ENCODE peak calls at places on chromosomes 1 and 21, in nine cellular contexts. X is choroid plexus epithelial cell, R is sigmoid colon, U is AG09309, G is OCI-LY7, N is Panc1, J is heart right ventricle, V is mammary epithelial cell, Y is glutamatergic neuron. P is an unnamed sample.

GRCh38 chr1:155272466-155273133 is 704 bp downstream of the CLK2 start:
- DNase-seq in U (no peak), N (no peak), J (no peak), V (peak; percentile 66), G (no peak), R (no peak), Y (no peak), X (peak; percentile 79), P (peak; percentile 37)

GRCh38 chr1:117683571-117684285 is 77.9 kb downstream of the TENT5C start:
- DNase-seq in G (peak; percentile 73), J (no peak), U (peak; percentile 25), V (no peak), N (no peak), X (peak; percentile 10), Y (no peak), R (no peak), P (peak; percentile 40)

GRCh38 chr21:35324372-35325220 is 275.5 kb upstream of the RUNX1 start:
- DNase-seq in X (peak; percentile 80), U (peak; percentile 57), J (no peak), Y (no peak), N (no peak), G (no peak), V (peak; percentile 39), R (peak; percentile 81), P (peak; percentile 71)

GRCh38 chr1:208242829-208243521 is 1.2 kb downstream of the PLXNA2 start:
- DNase-seq in U (no peak), G (no peak), V (peak; percentile 45), N (no peak), R (peak; percentile 65), X (no peak), Y (peak; percentile 70), J (no peak), P (no peak)

GRCh38 chr1:196660272-196660671 is 8.4 kb downstream of the CFH start:
- DNase-seq in X (no peak), Y (no peak), N (no peak), U (no peak), V (no peak), R (no peak), J (no peak), G (no peak), P (no peak)

GRCh38 chr1:229431270-229432115 is 2.4 kb downstream of the ACTA1 start:
- DNase-seq in N (no peak), R (no peak), X (no peak), G (no peak), V (no peak), J (no peak), U (no peak), Y (no peak), P (no peak)

GRCh38 chr1:202788800-202789199 is 19.4 kb downstream of the KDM5B start:
- DNase-seq in Y (no peak), N (no peak), J (no peak), V (no peak), X (no peak), U (no peak), G (no peak), R (no peak), P (no peak)

GRCh38 chr1:145878724-145879123 is 6.9 kb downstream of the ANKRD35 start:
- DNase-seq in Y (no peak), N (no peak), G (no peak), X (peak; percentile 55), V (peak; percentile 56), J (no peak), R (no peak), U (no peak), P (no peak)

GRCh38 chr1:153778051-153778823 is 3.0 kb downstream of the SLC27A3 start:
- DNase-seq in Y (no peak), R (no peak), G (no peak), J (no peak), V (no peak), N (no peak), X (no peak), U (no peak), P (no peak)

GRCh38 chr21:14888202-14888601 is 176.6 kb downstream of the NRIP1 start:
- DNase-seq in U (no peak), V (no peak), G (no peak), X (no peak), J (no peak), N (no peak), R (no peak), Y (no peak), P (no peak)

GRCh38 chr21:26739189-26739588 is 106.0 kb downstream of the ADAMTS1 start:
- DNase-seq in N (no peak), G (no peak), J (no peak), X (peak; percentile 82), Y (no peak), U (no peak), V (no peak), R (no peak), P (no peak)

GRCh38 chr1:34013958-34014737 is 150.3 kb downstream of the HMGB4 start:
- DNase-seq in V (no peak), R (no peak), G (no peak), X (no peak), U (no peak), J (peak; percentile 36), N (peak; percentile 8), Y (peak; percentile 64), P (no peak)

GRCh38 chr21:45142916-45143315 is 68.5 kb downstream of the ADARB1 start:
- DNase-seq in N (no peak), X (no peak), U (no peak), V (no peak), Y (no peak), J (no peak), G (no peak), R (peak; percentile 51), P (no peak)

GRCh38 chr1:36557041-36558000 is 74.6 kb upstream of the CSF3R start:
- DNase-seq in G (no peak), J (no peak), X (no peak), R (no peak), N (no peak), U (no peak), V (no peak), Y (no peak), P (no peak)

DNA sequence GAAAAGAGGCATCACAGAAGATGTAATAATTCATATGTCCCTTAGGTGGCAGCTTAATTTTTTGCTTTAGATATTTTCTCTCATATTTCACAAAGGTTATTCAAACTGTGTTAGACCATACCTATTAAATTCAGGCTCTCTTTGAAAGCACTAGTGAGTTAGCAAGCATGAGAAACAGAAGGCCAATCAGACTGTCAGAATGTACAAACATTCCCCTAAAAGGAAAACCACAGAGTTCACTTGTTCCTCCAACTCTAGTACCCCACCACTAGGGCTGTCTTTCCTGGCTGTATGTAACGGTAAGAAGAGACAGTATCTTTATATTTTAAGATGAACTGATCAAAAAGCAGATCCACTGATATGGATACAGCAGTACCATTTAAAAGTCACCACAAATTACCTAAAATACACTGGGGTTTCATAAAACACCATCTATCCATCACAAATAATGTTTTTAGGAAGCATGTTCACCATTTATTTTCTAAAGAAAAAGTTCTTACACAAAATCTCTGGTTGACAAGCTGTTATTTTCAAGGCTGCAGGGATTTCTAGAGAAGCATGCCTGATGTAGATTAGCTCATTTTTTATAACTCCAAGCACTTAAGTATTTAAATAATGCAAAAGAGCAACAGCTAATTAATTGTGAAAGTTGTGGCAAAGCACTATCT is 1.8 kb downstream of the ARPC5 start:
- DNase-seq in Y (no peak), N (peak; percentile 56), V (peak; percentile 77), U (peak; percentile 77), G (peak; percentile 75), J (no peak), R (no peak), X (peak; percentile 96), P (peak; percentile 76)
- TF ChIP-seq CTCF in Y (peak; percentile 74), N (peak; percentile 66), V (peak; percentile 49), U (peak; percentile 53), G (peak; percentile 87), J (peak; percentile 39), R (peak; percentile 49), X (peak; percentile 51), P (peak; percentile 59)

DNA sequence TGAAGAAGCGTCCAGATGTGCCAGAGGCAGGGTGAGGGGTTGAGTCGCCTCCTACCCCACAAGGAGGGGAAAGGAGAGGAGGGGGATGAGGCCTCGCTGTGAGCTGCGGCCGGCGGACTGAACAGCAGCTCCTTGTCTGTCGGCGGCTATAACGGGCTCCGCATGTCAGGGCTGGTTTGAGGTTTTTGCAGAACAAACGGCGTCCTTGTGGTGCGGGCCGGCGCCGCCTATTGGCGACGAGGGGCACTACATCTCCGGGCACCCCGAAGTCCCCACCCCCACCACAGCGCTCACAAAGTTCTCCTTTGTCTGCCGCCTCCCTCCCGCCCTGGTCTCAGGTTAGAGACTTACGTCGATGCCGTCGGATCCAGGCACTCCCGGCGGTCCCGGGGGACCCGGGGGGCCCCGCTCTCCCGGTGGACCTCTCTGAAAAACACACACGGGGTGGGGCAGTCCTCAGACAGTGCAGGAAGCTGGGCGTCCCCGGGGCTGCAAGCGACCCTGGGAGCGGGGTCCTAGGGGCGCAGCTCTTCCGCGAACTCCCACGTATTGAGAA is 1.8 kb downstream of the COL9A2 start:
- DNase-seq in X (peak; percentile 93), Y (peak; percentile 82), R (peak; percentile 90), J (peak; percentile 79), U (peak; percentile 44), N (peak; percentile 59), V (peak; percentile 80), G (peak; percentile 93), P (peak; percentile 79)
- TF ChIP-seq CTCF in X (peak; percentile 91), Y (peak; percentile 98), R (peak; percentile 92), J (peak; percentile 95), U (peak; percentile 94), N (peak; percentile 98), V (peak; percentile 77), G (peak; percentile 87), P (peak; percentile 88)

GRCh38 chr1:65992160-65993046 is 199.7 kb downstream of the PDE4B start:
- DNase-seq in G (no peak), Y (no peak), U (no peak), J (no peak), X (no peak), N (no peak), R (no peak), V (no peak), P (no peak)
- TF ChIP-seq CTCF in G (no peak), Y (no peak), U (no peak), J (no peak), X (no peak), N (no peak), R (no peak), V (no peak), P (no peak)

GRCh38 chr1:204205486-204205885 is 8.3 kb downstream of the GOLT1A start:
- DNase-seq in G (no peak), V (no peak), Y (no peak), X (no peak), R (no peak), N (no peak), J (no peak), U (no peak), P (no peak)

GRCh38 chr1:204203206-204203767 is 7.0 kb upstream of the KISS1 start:
- DNase-seq in N (no peak), Y (no peak), V (no peak), J (no peak), G (no peak), X (no peak), R (no peak), U (no peak), P (no peak)

GRCh38 chr1:204204944-204205343 is 8.7 kb upstream of the KISS1 start:
- DNase-seq in X (no peak), V (no peak), J (no peak), G (no peak), Y (no peak), N (no peak), R (no peak), U (no peak), P (no peak)

GRCh38 chr1:204207136-204207616 is 6.6 kb downstream of the GOLT1A start:
- DNase-seq in V (peak; percentile 24), J (peak; percentile 53), X (peak; percentile 39), Y (peak; percentile 88), U (no peak), N (peak; percentile 25), R (peak; percentile 77), G (peak; percentile 57), P (no peak)

GRCh38 chr1:204206121-204206520 is 7.7 kb downstream of the GOLT1A start:
- DNase-seq in Y (no peak), U (no peak), G (no peak), N (no peak), V (no peak), J (no peak), R (no peak), X (peak; percentile 45), P (no peak)
- TF ChIP-seq CTCF in Y (no peak), U (peak; percentile 47), G (no peak), N (no peak), V (no peak), J (no peak), R (no peak), X (peak; percentile 46), P (peak; percentile 19)

P was measured in astrocyte of the cerebellum.